ENCODE peak calls at places on chromosomes 4 and X, in five cellular contexts. L is fibroblast of lung, G is fibroblast of pulmonary artery, E is cardiac fibroblast, O is IMR-90. C is an unnamed sample.

GRCh38 chr4:98498774-98499173 is 159.6 kb downstream of the TSPAN5 start:
- DNase-seq in G (no peak), L (no peak), O (no peak), E (no peak), C (no peak)

GRCh38 chr4:163818673-163819072 is 324.2 kb downstream of the TMA16 start:
- DNase-seq in E (no peak), L (no peak), O (no peak), G (no peak), C (no peak)

GRCh38 chrX:45807572-45808425 is 607.1 kb upstream of the DIPK2B start:
- DNase-seq in O (peak; percentile 70), E (peak; percentile 62), L (peak; percentile 71), G (peak; percentile 71), C (peak; percentile 71)

GRCh38 chr4:121932212-121932974 is 19.5 kb downstream of the TRPC3 start:
- DNase-seq in E (no peak), G (no peak), O (no peak), L (no peak), C (no peak)

GRCh38 chrX:93422693-93423092 is 250.7 kb downstream of the NAP1L3 start:
- DNase-seq in O (peak; percentile 1), L (peak; percentile 6), E (peak; percentile 0), G (peak; percentile 11), C (peak; percentile 68)

GRCh38 chr4:185123479-185123878 is 19.6 kb upstream of the SLC25A4 start:
- DNase-seq in L (no peak), G (no peak), O (no peak), E (no peak), C (no peak)

GRCh38 chr4:120049732-120050494 is 16.7 kb downstream of the MAD2L1 start:
- DNase-seq in G (peak; percentile 88), O (peak; percentile 92), L (peak; percentile 91), E (peak; percentile 87), C (peak; percentile 84)

GRCh38 chr4:26859762-26860156 is 882 bp upstream of the STIM2 start:
- DNase-seq in G (no peak), L (no peak), O (no peak), E (no peak), C (no peak)

GRCh38 chr4:144531841-144532240 is 114.1 kb upstream of the HHIP start:
- DNase-seq in G (no peak), O (no peak), E (no peak), L (no peak), C (peak; percentile 1)

GRCh38 chr4:137075586-137075985 is 456.7 kb downstream of the PCDH18 start:
- DNase-seq in G (peak; percentile 56), E (peak; percentile 64), L (no peak), O (no peak), C (no peak)

GRCh38 chrX:129786210-129786651 is 6.5 kb downstream of the SASH3 start:
- DNase-seq in E (no peak), O (no peak), L (no peak), G (no peak), C (no peak)

GRCh38 chr4:26719954-26720552 is 136.2 kb downstream of the TBC1D19 start:
- DNase-seq in O (peak; percentile 63), G (peak; percentile 64), L (peak; percentile 73), E (peak; percentile 57), C (peak; percentile 35)

GRCh38 chr4:135177323-135177722 is 975.7 kb upstream of the PABPC4L start:
- DNase-seq in O (peak; percentile 9), G (no peak), L (no peak), E (no peak), C (no peak)

GRCh38 chrX:73615022-73615421 is 52.0 kb downstream of the CHIC1 start:
- DNase-seq in G (no peak), O (no peak), E (no peak), L (no peak), C (no peak)

DNA sequence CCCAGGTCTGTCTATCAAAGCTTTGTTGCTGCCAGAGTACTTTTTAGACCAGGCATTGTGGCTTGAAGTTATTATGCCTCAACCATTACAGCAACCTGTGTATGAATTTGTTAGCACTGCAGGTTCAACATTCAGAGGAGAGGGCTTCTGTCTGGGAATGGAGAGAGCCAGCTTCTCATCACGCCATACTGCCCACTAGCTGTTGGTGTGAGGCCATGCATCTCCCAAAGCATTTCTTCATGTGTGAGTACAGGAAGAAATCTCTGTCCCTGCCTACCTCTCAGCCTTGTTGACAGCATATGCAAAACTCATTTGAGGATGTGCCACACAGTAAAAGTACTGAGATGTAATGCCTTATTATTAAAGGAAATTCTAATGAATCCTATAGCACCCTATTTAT is 76.9 kb upstream of the PPARGC1A start:
- DNase-seq in L (peak; percentile 30), G (peak; percentile 4), O (no peak), E (peak; percentile 25), C (peak; percentile 35)
- TF ChIP-seq CTCF in L (no peak), G (peak; percentile 31), O (peak; percentile 25), E (peak; percentile 22), C (no peak)

GRCh38 chr4:170497105-170497504 is 407.3 kb upstream of the AADAT start:
- DNase-seq in G (no peak), E (no peak), L (no peak), O (no peak), C (peak; percentile 45)
- TF ChIP-seq CTCF in G (no peak), E (no peak), L (no peak), O (no peak), C (no peak)

GRCh38 chr4:156154978-156155377 is 201.3 kb upstream of the CTSO start:
- DNase-seq in L (peak; percentile 17), E (peak; percentile 13), G (peak; percentile 7), O (no peak), C (no peak)
- TF ChIP-seq CTCF in L (peak; percentile 31), E (peak; percentile 22), G (peak; percentile 29), O (no peak), C (no peak)

DNA sequence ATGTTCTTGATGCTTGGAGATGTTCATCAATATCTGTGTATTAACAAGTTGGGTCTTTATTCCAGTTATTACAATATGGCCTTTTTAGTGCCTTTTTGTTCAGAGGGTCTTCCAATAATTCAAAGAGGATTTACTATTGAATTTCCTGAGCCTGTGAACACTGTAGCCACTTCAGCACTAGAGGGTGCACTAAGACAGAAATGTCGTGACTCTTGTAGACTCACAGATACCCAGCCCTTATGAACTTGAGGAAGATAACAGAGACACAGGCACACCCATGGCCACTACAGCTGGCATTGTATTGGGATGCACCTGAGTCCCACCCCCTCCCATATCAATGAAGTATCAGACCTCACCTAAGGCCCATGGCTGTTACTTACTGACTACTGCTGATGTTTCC is 54.4 kb upstream of the ACTRT1 start:
- DNase-seq in E (no peak), L (no peak), G (no peak), O (no peak), C (peak; percentile 46)
- TF ChIP-seq CTCF in E (no peak), L (no peak), G (no peak), O (no peak), C (peak; percentile 36)

GRCh38 chr4:1009647-1010521 is 1.5 kb upstream of the FGFRL1 start:
- DNase-seq in O (peak; percentile 36), L (peak; percentile 51), E (peak; percentile 66), G (peak; percentile 56), C (peak; percentile 56)
- TF ChIP-seq CTCF in O (peak; percentile 33), L (peak; percentile 7), E (no peak), G (no peak), C (peak; percentile 6)

GRCh38 chrX:40057405-40057804 is 40.4 kb downstream of the BCOR start:
- DNase-seq in O (no peak), L (no peak), E (no peak), G (no peak), C (peak; percentile 4)
- TF ChIP-seq CTCF in O (peak; percentile 7), L (no peak), E (no peak), G (no peak), C (no peak)

GRCh38 chrX:8728932-8729331 is 3.0 kb downstream of the ANOS1 start:
- DNase-seq in O (no peak), L (no peak), E (no peak), G (no peak), C (peak; percentile 19)

GRCh38 chrX:8721536-8721935 is 10.4 kb downstream of the ANOS1 start:
- DNase-seq in E (no peak), L (no peak), G (no peak), O (no peak), C (no peak)

GRCh38 chrX:8726031-8726652 is 5.8 kb downstream of the ANOS1 start:
- DNase-seq in G (no peak), L (peak; percentile 11), E (no peak), O (no peak), C (peak; percentile 43)

GRCh38 chrX:8724176-8724757 is 7.7 kb downstream of the ANOS1 start:
- DNase-seq in E (peak; percentile 22), L (no peak), O (no peak), G (no peak), C (no peak)
- TF ChIP-seq CTCF in E (no peak), L (no peak), O (no peak), G (no peak), C (no peak)

GRCh38 chr4:126396703-126397102 is 1081.9 kb downstream of the FAT4 start:
- DNase-seq in L (no peak), E (no peak), G (no peak), O (no peak), C (no peak)
- TF ChIP-seq CTCF in L (no peak), E (peak; percentile 7), G (no peak), O (no peak), C (peak; percentile 10)

C was measured in MCF 10A.